ENCODE peak calls at places on chromosomes 6 and 20, in four cellular contexts. R, J, S and A are unnamed samples.

GRCh38 chr6:68958327-68958726 is 323.2 kb downstream of the ADGRB3 start:
- DNase-seq in R (no peak), J (no peak), S (no peak), A (no peak)

GRCh38 chr6:30748851-30749540 is 4.6 kb upstream of the IER3 start:
- DNase-seq in R (no peak), J (no peak), S (no peak), A (no peak)

GRCh38 chr6:81756690-81757089 is 4.2 kb upstream of the TENT5A start:
- DNase-seq in R (no peak), J (no peak), S (no peak), A (no peak)

GRCh38 chr6:138572200-138572875 is 73.0 kb upstream of the NHSL1 start:
- DNase-seq in R (no peak), J (no peak), S (no peak), A (no peak)

GRCh38 chr6:43250992-43251373 is 7.7 kb downstream of the TTBK1 start:
- DNase-seq in R (no peak), J (no peak), S (no peak), A (no peak)

GRCh38 chr6:28001751-28002150 is 44.7 kb downstream of the OR2B6 start:
- DNase-seq in R (no peak), J (no peak), S (no peak), A (no peak)

GRCh38 chr6:139962663-139963314 is 588.3 kb upstream of the CITED2 start:
- DNase-seq in R (no peak), J (no peak), S (no peak), A (no peak)

GRCh38 chr20:4230651-4231050 is 215.3 kb upstream of the RNF24 start:
- DNase-seq in R (no peak), J (no peak), S (no peak), A (no peak)

GRCh38 chr6:157265186-157265585 is 58.1 kb downstream of the TMEM242 start:
- DNase-seq in R (no peak), J (no peak), S (no peak), A (no peak)

GRCh38 chr6:87907521-87907920 is 140.1 kb upstream of the SPACA1 start:
- DNase-seq in R (no peak), J (no peak), S (peak), A (no peak)

GRCh38 chr6:1771324-1771723 is 161.6 kb downstream of the FOXC1 start:
- DNase-seq in R (no peak), J (no peak), S (no peak), A (no peak)

GRCh38 chr20:16803965-16804792 is 56.0 kb downstream of the OTOR start:
- DNase-seq in R (peak), J (peak), S (no peak), A (peak)

GRCh38 chr6:125154184-125155135 is 887 bp downstream of the TPD52L1 start:
- DNase-seq in R (no peak), J (peak), S (no peak), A (no peak)